ENCODE peak calls at places on chromosomes 6 and 20, in nine cellular contexts. A, R, X, F, L, Y, J, C and W are unnamed samples.
A peak's percentile ranks its signal among the peaks of the same experiment; 100 is the strongest.

GRCh38 chr6:46501136-46502089 is 10.2 kb upstream of the RCAN2 start:
- DNase-seq in Y (no peak), C (peak; percentile 16), F (no peak), A (no peak), R (no peak), L (no peak), J (no peak), X (no peak), W (no peak)

GRCh38 chr6:32803416-32803815 is 13.4 kb downstream of the HLA-DOB start:
- DNase-seq in A (no peak), L (no peak), X (no peak), R (no peak), F (no peak), J (no peak), Y (no peak), C (no peak), W (no peak)

GRCh38 chr6:37306624-37307222 is 47.1 kb upstream of the RNF8 start:
- DNase-seq in C (no peak), J (no peak), Y (no peak), R (no peak), L (no peak), A (no peak), X (no peak), F (no peak), W (no peak)

GRCh38 chr20:29497261-29497671 is 1760.2 kb upstream of the DEFB115 start:
- DNase-seq in C (no peak), Y (no peak), F (no peak), L (no peak), R (peak; percentile 40), A (no peak), J (peak; percentile 61), X (no peak), W (no peak)

GRCh38 chr6:85483041-85483700 is 33.3 kb downstream of the NT5E start:
- DNase-seq in F (peak; percentile 76), A (peak; percentile 54), X (peak; percentile 64), J (peak; percentile 87), C (peak; percentile 57), R (peak; percentile 86), Y (peak; percentile 71), L (peak; percentile 64), W (peak; percentile 66)

GRCh38 chr6:123565529-123565928 is 71.2 kb downstream of the TRDN start:
- DNase-seq in L (no peak), R (no peak), F (no peak), Y (no peak), X (no peak), J (no peak), C (no peak), A (no peak), W (no peak)

GRCh38 chr20:17807670-17808069 is 107.9 kb downstream of the BANF2 start:
- DNase-seq in L (no peak), R (no peak), C (no peak), J (no peak), A (no peak), X (no peak), Y (no peak), F (no peak), W (no peak)

GRCh38 chr6:115969930-115970273 is 90.8 kb downstream of the FRK start:
- DNase-seq in J (no peak), R (no peak), F (no peak), L (no peak), C (no peak), A (no peak), X (no peak), Y (no peak), W (no peak)

GRCh38 chr6:16320533-16321340 is 82.3 kb downstream of the GMPR start:
- DNase-seq in A (peak; percentile 28), Y (no peak), R (no peak), X (no peak), F (no peak), C (no peak), L (peak; percentile 28), J (no peak), W (no peak)

GRCh38 chr6:92779758-92780157 is 639.6 kb downstream of the EPHA7 start:
- DNase-seq in F (no peak), A (no peak), C (peak; percentile 11), X (no peak), L (peak; percentile 31), R (no peak), J (no peak), Y (no peak), W (no peak)

DNA sequence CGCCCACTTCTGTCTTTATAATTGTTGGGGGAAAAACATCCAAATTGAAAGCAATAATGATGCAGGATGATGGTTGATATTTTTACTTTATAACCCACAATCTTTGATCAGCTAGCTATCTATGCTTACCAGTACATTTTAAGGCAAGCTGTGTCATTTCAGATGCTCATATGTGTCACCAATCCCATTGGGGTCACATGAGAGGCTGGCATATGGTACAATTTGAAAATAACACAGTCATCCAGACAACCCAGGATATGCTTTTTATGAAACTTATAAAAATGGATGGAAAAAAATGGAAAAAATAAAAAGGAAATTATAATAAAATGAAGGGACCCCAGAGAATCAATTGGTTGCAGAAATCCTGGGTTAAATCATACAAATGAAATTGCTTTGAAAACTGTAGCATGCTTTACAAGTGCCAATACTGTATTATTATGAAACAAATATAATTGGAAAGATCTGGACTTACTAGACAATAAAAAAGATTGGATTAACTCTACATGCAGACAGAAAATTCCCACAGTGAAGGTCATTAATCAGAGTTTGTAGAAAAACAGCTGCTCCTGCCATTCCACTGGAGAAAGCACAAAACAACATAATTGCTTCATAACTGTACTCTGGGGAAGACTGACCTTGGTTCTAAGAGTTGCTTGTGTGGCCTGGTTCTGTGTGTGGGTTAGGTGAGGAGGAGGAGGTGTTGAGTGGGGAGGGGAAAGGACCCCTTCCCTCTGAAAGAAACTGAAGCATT is 13.3 kb upstream of the PRIM2 start:
- DNase-seq in X (no peak), L (no peak), R (no peak), A (no peak), Y (no peak), C (no peak), F (no peak), J (no peak), W (no peak)
- H3K27ac ChIP-seq in X (no peak overlapping the region), L (no peak overlapping the region), R (peak overlapping the region; percentile 14), A (no peak overlapping the region), Y (no peak overlapping the region), C (no peak overlapping the region), F (peak overlapping the region; percentile 72), J (no peak overlapping the region), W (no peak overlapping the region)

DNA sequence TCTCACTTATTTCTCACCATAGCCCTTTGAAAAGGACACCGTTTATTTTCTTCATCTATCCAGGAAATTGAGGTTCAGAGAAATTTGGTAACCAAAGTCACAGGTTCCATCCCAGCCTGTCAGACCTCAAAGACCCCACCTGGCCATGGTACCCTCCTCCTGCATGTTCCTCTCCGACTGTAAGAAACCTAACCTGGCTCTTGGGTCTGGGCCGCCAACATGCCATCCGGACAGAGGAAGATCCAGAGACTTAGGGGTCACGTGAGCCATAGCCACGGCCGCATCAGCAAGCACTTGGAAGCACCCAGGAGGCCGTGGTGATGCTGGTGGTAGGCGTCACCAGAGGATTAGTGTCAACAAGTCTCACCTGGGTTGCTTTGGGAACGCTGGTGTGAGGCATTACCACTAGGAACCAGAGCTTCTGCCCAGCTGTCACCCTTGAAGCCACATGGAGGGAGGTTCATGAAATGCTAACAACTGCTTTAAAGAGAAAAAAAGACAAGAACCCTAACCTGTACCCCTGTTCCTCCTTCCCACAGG is 177.1 kb downstream of the EYA2 start:
- DNase-seq in C (no peak), L (no peak), F (no peak), X (no peak), R (no peak), Y (no peak), A (no peak), J (no peak), W (no peak)
- H3K9me3 ChIP-seq in C (peaks cover 21% of the 10 kb centered on the region), L (peaks cover 34% of the 10 kb centered on the region), F (peaks cover 48% of the 10 kb centered on the region), X (peaks cover 15% of the 10 kb centered on the region), R (peaks cover 4% of the 10 kb centered on the region), Y (peaks cover 7% of the 10 kb centered on the region), A (peaks cover 13% of the 10 kb centered on the region), J (peaks cover 25% of the 10 kb centered on the region), W (peaks cover 5% of the 10 kb centered on the region)

GRCh38 chr6:35258858-35259193 is 709 bp upstream of the ZNF76 start:
- DNase-seq in F (peak; percentile 19), C (no peak), L (no peak), X (no peak), Y (no peak), A (no peak), R (no peak), J (no peak), W (no peak)
- TF ChIP-seq CTCF in F (no peak), C (no peak), L (no peak), X (no peak), Y (peak; percentile 44), A (no peak), R (no peak), J (no peak), W (no peak)

GRCh38 chr20:59020938-59021551 is 1.8 kb downstream of the TUBB1 start:
- DNase-seq in X (no peak), Y (no peak), A (no peak), C (peak; percentile 84), L (no peak), R (no peak), F (no peak), J (no peak), W (no peak)
- H3K27ac ChIP-seq in X (peak overlapping the region; percentile 10), Y (no peak overlapping the region), A (no peak overlapping the region), C (peak overlapping the region; percentile 1), L (no peak overlapping the region), R (no peak overlapping the region), F (no peak overlapping the region), J (no peak overlapping the region), W (no peak overlapping the region)

GRCh38 chr20:49285233-49285668 is 7.4 kb upstream of the ZNFX1 start:
- DNase-seq in F (no peak), R (no peak), L (no peak), Y (peak; percentile 10), X (no peak), A (no peak), C (no peak), J (no peak), W (no peak)
- H3K9me3 ChIP-seq in F (peaks cover 70% of the 10 kb centered on the region), R (no peaks in the 10 kb centered on the region), L (peaks cover 68% of the 10 kb centered on the region), Y (no peaks in the 10 kb centered on the region), X (peaks cover 50% of the 10 kb centered on the region), A (peaks cover 44% of the 10 kb centered on the region), C (no peaks in the 10 kb centered on the region), J (peaks cover 29% of the 10 kb centered on the region), W (peaks cover 85% of the 10 kb centered on the region)